ENCODE peak calls at places on chromosomes 16 and 17, in seven cellular contexts. V is mesendoderm, J is NCI-H345, C is BE2C, N is DMS79, T is GM13976, Z is dorsolateral prefrontal cortex. L is an unnamed sample.

GRCh38 chr17:67359960-67360817 is 6.2 kb downstream of the PSMD12 start:
- DNase-seq in J (no peak), T (no peak), Z (no peak), V (peak), C (peak), N (no peak), L (no peak)

GRCh38 chr17:48262982-48263586 is 155.5 kb downstream of the SNX11 start:
- DNase-seq in V (no peak), Z (no peak), J (peak), N (no peak), C (no peak), T (peak), L (no peak)

GRCh38 chr17:66520986-66521385 is 218.6 kb downstream of the PRKCA start:
- DNase-seq in N (no peak), T (no peak), V (no peak), J (no peak), C (no peak), Z (no peak), L (no peak)

GRCh38 chr16:56965149-56965938 is 3.6 kb downstream of the CETP start:
- DNase-seq in V (no peak), J (no peak), C (no peak), Z (peak), T (no peak), N (no peak), L (no peak)

GRCh38 chr17:20213429-20213828 is 204.3 kb downstream of the SPECC1 start:
- DNase-seq in N (no peak), Z (no peak), J (no peak), C (no peak), V (peak), T (no peak), L (no peak)

GRCh38 chr16:23026777-23027362 is 122.4 kb downstream of the USP31 start:
- DNase-seq in Z (no peak), N (no peak), V (peak), T (no peak), J (no peak), C (no peak), L (no peak)

GRCh38 chr16:26952411-26952810 is 114.3 kb upstream of the C16orf82 start:
- DNase-seq in J (no peak), Z (no peak), V (peak), N (no peak), T (no peak), C (no peak), L (no peak)

GRCh38 chr16:89358030-89359005 is 132.0 kb downstream of the ANKRD11 start:
- DNase-seq in C (no peak), T (no peak), N (no peak), Z (no peak), J (no peak), V (no peak), L (no peak)

GRCh38 chr16:10405386-10405939 is 19.6 kb downstream of the ATF7IP2 start:
- DNase-seq in T (no peak), C (no peak), Z (no peak), V (peak), J (no peak), N (no peak), L (no peak)

GRCh38 chr17:43327421-43327820 is 71.4 kb upstream of the ARL4D start:
- DNase-seq in Z (no peak), V (no peak), T (no peak), C (no peak), J (no peak), N (no peak), L (no peak)

GRCh38 chr17:52157603-52158449 is 688 bp downstream of the CA10 start:
- DNase-seq in T (no peak), J (peak), C (peak), Z (no peak), V (peak), N (no peak), L (no peak)

GRCh38 chr16:21185659-21186325 is 25.6 kb downstream of the ZP2 start:
- DNase-seq in J (no peak), Z (no peak), V (no peak), T (no peak), N (no peak), C (no peak), L (no peak)